ENCODE peak calls at places on chromosomes 4 and X, in five cellular contexts. One of them, this sample, is unnamed. For H3K4me1, the result is how much of the 10 kb centered on the place peaks cover.

GRCh38 chr4:101708640-101709039 is 81.9 kb upstream of the BANK1 start:
- DNase-seq in hepatocyte: no peak
- DNase-seq in astrocyte: no peak
- DNase-seq in PC-3: peak
- DNase-seq in mammary epithelial cell: no peak
- DNase-seq in this sample: no peak

GRCh38 chrX:39725928-39726619 is 371.7 kb downstream of the BCOR start:
- DNase-seq in hepatocyte: no peak
- DNase-seq in astrocyte: peak
- DNase-seq in PC-3: peak
- DNase-seq in mammary epithelial cell: peak
- DNase-seq in this sample: peak

GRCh38 chr4:56450342-56450741 is 14.3 kb downstream of the PAICS start:
- DNase-seq in hepatocyte: no peak
- DNase-seq in astrocyte: no peak
- DNase-seq in PC-3: no peak
- DNase-seq in mammary epithelial cell: no peak
- DNase-seq in this sample: no peak

GRCh38 chrX:40947276-40947675 is 138.0 kb upstream of the USP9X start:
- DNase-seq in hepatocyte: peak
- DNase-seq in astrocyte: peak
- DNase-seq in PC-3: no peak
- DNase-seq in mammary epithelial cell: no peak
- DNase-seq in this sample: no peak

GRCh38 chr4:99201687-99202086 is 17.4 kb downstream of the ADH6 start:
- DNase-seq in hepatocyte: no peak
- DNase-seq in astrocyte: no peak
- DNase-seq in PC-3: no peak
- DNase-seq in mammary epithelial cell: no peak
- DNase-seq in this sample: no peak

GRCh38 chrX:129875669-129876068 is 30.3 kb upstream of the UTP14A start:
- DNase-seq in hepatocyte: no peak
- DNase-seq in astrocyte: peak
- DNase-seq in PC-3: peak
- DNase-seq in mammary epithelial cell: peak
- DNase-seq in this sample: no peak

GRCh38 chrX:110755061-110755460 is 40.6 kb downstream of the CHRDL1 start:
- DNase-seq in hepatocyte: no peak
- DNase-seq in astrocyte: peak
- DNase-seq in PC-3: no peak
- DNase-seq in mammary epithelial cell: no peak
- DNase-seq in this sample: no peak

GRCh38 chr4:6447561-6448290 is 24.7 kb downstream of the PPP2R2C start:
- DNase-seq in hepatocyte: no peak
- DNase-seq in astrocyte: no peak
- DNase-seq in PC-3: no peak
- DNase-seq in mammary epithelial cell: no peak
- DNase-seq in this sample: no peak

GRCh38 chr4:126470862-126471261 is 1156.1 kb downstream of the FAT4 start:
- DNase-seq in hepatocyte: no peak
- DNase-seq in astrocyte: peak
- DNase-seq in PC-3: peak
- DNase-seq in mammary epithelial cell: no peak
- DNase-seq in this sample: no peak

GRCh38 chr4:168541608-168541953 is 44.7 kb downstream of the PALLD start:
- DNase-seq in hepatocyte: no peak
- DNase-seq in astrocyte: peak
- DNase-seq in PC-3: peak
- DNase-seq in mammary epithelial cell: peak
- DNase-seq in this sample: no peak

GRCh38 chr4:3762753-3763511 is 3.3 kb upstream of the ADRA2C start:
- DNase-seq in hepatocyte: no peak
- DNase-seq in astrocyte: no peak
- DNase-seq in PC-3: no peak
- DNase-seq in mammary epithelial cell: no peak
- DNase-seq in this sample: no peak

GRCh38 chr4:155353923-155354540 is 22.7 kb downstream of the MAP9 start:
- DNase-seq in hepatocyte: peak
- DNase-seq in astrocyte: peak
- DNase-seq in PC-3: peak
- DNase-seq in mammary epithelial cell: peak
- DNase-seq in this sample: no peak

GRCh38 chr4:107578321-107578720 is 141.7 kb downstream of the PAPSS1 start:
- DNase-seq in hepatocyte: no peak
- DNase-seq in astrocyte: no peak
- DNase-seq in PC-3: peak
- DNase-seq in mammary epithelial cell: no peak
- DNase-seq in this sample: no peak

GRCh38 chr4:141473952-141474351 is 162.4 kb upstream of the IL15 start:
- DNase-seq in hepatocyte: no peak
- DNase-seq in astrocyte: peak
- DNase-seq in PC-3: no peak
- DNase-seq in mammary epithelial cell: no peak
- DNase-seq in this sample: no peak

GRCh38 chr4:174406416-174406815 is 115.9 kb downstream of the HPGD start:
- DNase-seq in hepatocyte: no peak
- DNase-seq in astrocyte: no peak
- DNase-seq in PC-3: no peak
- DNase-seq in mammary epithelial cell: no peak
- DNase-seq in this sample: no peak

GRCh38 chr4:26787461-26788340 is 72.9 kb upstream of the STIM2 start:
- DNase-seq in hepatocyte: peak
- DNase-seq in astrocyte: peak
- DNase-seq in PC-3: peak
- DNase-seq in mammary epithelial cell: peak
- DNase-seq in this sample: no peak

GRCh38 chrX:148290041-148290440 is 210.4 kb upstream of the AFF2 start:
- DNase-seq in hepatocyte: no peak
- DNase-seq in astrocyte: no peak
- DNase-seq in PC-3: no peak
- DNase-seq in mammary epithelial cell: no peak
- DNase-seq in this sample: no peak

GRCh38 chr4:3045500-3045850 is 28.9 kb downstream of the HTT-AS start:
- DNase-seq in hepatocyte: no peak
- DNase-seq in astrocyte: peak
- DNase-seq in PC-3: no peak
- DNase-seq in mammary epithelial cell: peak
- DNase-seq in this sample: peak

GRCh38 chr4:184269879-184270430 is 52.3 kb upstream of the ENPP6 start:
- DNase-seq in hepatocyte: no peak
- DNase-seq in astrocyte: no peak
- DNase-seq in PC-3: no peak
- DNase-seq in mammary epithelial cell: no peak
- DNase-seq in this sample: no peak

GRCh38 chr4:109562457-109563237 is 2.6 kb downstream of the MCUB start:
- DNase-seq in hepatocyte: no peak
- DNase-seq in astrocyte: no peak
- DNase-seq in PC-3: no peak
- DNase-seq in mammary epithelial cell: no peak
- DNase-seq in this sample: no peak

GRCh38 chrX:27890611-27891010 is 82.8 kb downstream of the MAGEB10 start:
- DNase-seq in hepatocyte: no peak
- DNase-seq in astrocyte: peak
- DNase-seq in PC-3: peak
- DNase-seq in mammary epithelial cell: peak
- DNase-seq in this sample: no peak

GRCh38 chrX:71282514-71283408 is 674 bp upstream of the NONO start:
- DNase-seq in hepatocyte: peak
- DNase-seq in astrocyte: peak
- DNase-seq in PC-3: no peak
- DNase-seq in mammary epithelial cell: peak
- DNase-seq in this sample: no peak

GRCh38 chrX:11641368-11641767 is 24.4 kb downstream of the ARHGAP6 start:
- DNase-seq in hepatocyte: no peak
- DNase-seq in astrocyte: no peak
- DNase-seq in PC-3: no peak
- DNase-seq in mammary epithelial cell: no peak
- DNase-seq in this sample: no peak

GRCh38 chrX:154731881-154732280 is 19.0 kb downstream of the GAB3 start:
- DNase-seq in hepatocyte: no peak
- DNase-seq in astrocyte: no peak
- DNase-seq in PC-3: peak
- DNase-seq in mammary epithelial cell: no peak
- DNase-seq in this sample: no peak
- H3K4me1 ChIP-seq in hepatocyte: under half
- H3K4me1 ChIP-seq in astrocyte: half or more
- H3K4me1 ChIP-seq in PC-3: half or more
- H3K4me1 ChIP-seq in mammary epithelial cell: half or more
- H3K4me1 ChIP-seq in this sample: half or more

GRCh38 chrX:8731579-8732395 is at the start of gene ANOS1:
- DNase-seq in hepatocyte: peak
- DNase-seq in astrocyte: peak
- DNase-seq in PC-3: peak
- DNase-seq in mammary epithelial cell: peak
- DNase-seq in this sample: no peak
- H3K4me3 ChIP-seq in hepatocyte: peak
- H3K4me3 ChIP-seq in astrocyte: peak
- H3K4me3 ChIP-seq in PC-3: peak
- H3K4me3 ChIP-seq in mammary epithelial cell: peak
- H3K4me3 ChIP-seq in this sample: peak

GRCh38 chr4:38606587-38606905 is 57.5 kb upstream of the KLF3 start:
- DNase-seq in hepatocyte: no peak
- DNase-seq in astrocyte: no peak
- DNase-seq in PC-3: no peak
- DNase-seq in mammary epithelial cell: no peak
- DNase-seq in this sample: no peak
- TF ChIP-seq CTCF in hepatocyte: no peak
- TF ChIP-seq CTCF in astrocyte: no peak
- TF ChIP-seq CTCF in PC-3: no peak
- TF ChIP-seq CTCF in mammary epithelial cell: no peak
- TF ChIP-seq CTCF in this sample: no peak

GRCh38 chrX:52410439-52411394 is 41.9 kb downstream of the XAGE2 start:
- DNase-seq in hepatocyte: no peak
- DNase-seq in astrocyte: no peak
- DNase-seq in PC-3: no peak
- DNase-seq in mammary epithelial cell: no peak
- DNase-seq in this sample: no peak
- H3K4me1 ChIP-seq in hepatocyte: under half
- H3K4me1 ChIP-seq in astrocyte: under half
- H3K4me1 ChIP-seq in PC-3: under half
- H3K4me1 ChIP-seq in mammary epithelial cell: under half
- H3K4me1 ChIP-seq in this sample: under half

DNA sequence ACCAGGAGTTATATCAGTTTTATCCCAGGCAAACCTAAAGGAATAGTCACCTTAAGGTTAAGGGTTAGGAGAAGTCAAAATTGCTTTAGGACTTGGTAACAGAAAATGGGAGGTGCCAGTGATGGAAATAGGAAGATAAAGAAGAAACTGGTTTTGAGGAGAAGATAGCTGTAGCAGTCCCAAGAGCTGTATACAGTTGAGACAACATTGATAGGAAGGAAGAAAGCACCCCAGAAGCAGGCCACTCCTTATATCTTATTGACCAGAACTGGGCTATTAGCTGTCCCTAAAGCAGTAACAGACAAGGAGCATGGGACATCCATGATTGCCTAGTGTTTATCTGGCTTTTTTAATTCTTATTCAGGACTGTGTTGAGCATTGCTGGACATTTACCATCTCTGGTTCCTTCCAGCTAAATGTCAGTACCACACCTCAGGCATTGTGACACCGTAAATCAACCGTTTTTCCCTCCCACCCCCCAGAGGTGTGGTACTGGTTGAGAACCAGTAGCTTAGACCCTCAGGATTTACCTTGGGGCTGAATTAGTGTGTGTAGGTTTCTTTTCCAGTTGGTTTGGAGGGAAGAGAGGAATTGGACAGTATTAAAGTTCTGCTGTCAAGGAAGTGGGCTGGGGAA is 2.0 kb upstream of the PGRMC2 start:
- DNase-seq in hepatocyte: no peak
- DNase-seq in astrocyte: no peak
- DNase-seq in PC-3: no peak
- DNase-seq in mammary epithelial cell: no peak
- DNase-seq in this sample: no peak
- H3K4me3 ChIP-seq in hepatocyte: no peak
- H3K4me3 ChIP-seq in astrocyte: no peak
- H3K4me3 ChIP-seq in PC-3: no peak
- H3K4me3 ChIP-seq in mammary epithelial cell: no peak
- H3K4me3 ChIP-seq in this sample: no peak

GRCh38 chr4:48085821-48086602 is 48.0 kb downstream of the TXK start:
- DNase-seq in hepatocyte: no peak
- DNase-seq in astrocyte: no peak
- DNase-seq in PC-3: no peak
- DNase-seq in mammary epithelial cell: no peak
- DNase-seq in this sample: no peak
- TF ChIP-seq CTCF in hepatocyte: no peak
- TF ChIP-seq CTCF in astrocyte: no peak
- TF ChIP-seq CTCF in PC-3: no peak
- TF ChIP-seq CTCF in mammary epithelial cell: no peak
- TF ChIP-seq CTCF in this sample: no peak

This sample was measured in ascending aorta.